ENCODE peak calls at places on chromosome X, in ten cellular contexts. K is GM23338, U is AG04449, C is right atrium auricular region, Y is omental fat pad, Z is transverse colon, T is heart right ventricle, N is GM20000, X is fibroblast of the aortic adventitia, D is type B pancreatic cell. H is an unnamed sample.

GRCh38 chrX:31127716-31128115 is 55.9 kb upstream of the FTHL17 start:
- DNase-seq in K (no peak), U (no peak), C (no peak), Y (no peak), Z (no peak), T (no peak), N (no peak), X (no peak), D (no peak), H (no peak)

GRCh38 chrX:134801267-134801666 is 143.0 kb upstream of the PLAC1 start:
- DNase-seq in K (no peak), U (no peak), C (no peak), Y (no peak), Z (no peak), T (no peak), N (no peak), X (no peak), D (no peak), H (no peak)

GRCh38 chrX:134520860-134521390 is 61.0 kb downstream of the HPRT1 start:
- DNase-seq in K (peak), U (no peak), C (no peak), Y (no peak), Z (peak), T (no peak), N (peak), X (peak), D (no peak), H (no peak)

GRCh38 chrX:66553973-66554372 is 84.9 kb downstream of the EDA2R start:
- DNase-seq in K (no peak), U (no peak), C (no peak), Y (no peak), Z (no peak), T (no peak), N (no peak), X (no peak), D (no peak), H (no peak)

GRCh38 chrX:22135994-22136684 is 104.0 kb downstream of the PHEX start:
- DNase-seq in K (peak), U (no peak), C (no peak), Y (no peak), Z (no peak), T (no peak), N (peak), X (peak), D (no peak), H (no peak)

GRCh38 chrX:31132803-31133202 is 61.0 kb upstream of the FTHL17 start:
- DNase-seq in K (no peak), U (no peak), C (no peak), Y (no peak), Z (no peak), T (no peak), N (no peak), X (no peak), D (no peak), H (no peak)

GRCh38 chrX:133781174-133781573 is 204.2 kb downstream of the GPC3 start:
- DNase-seq in K (no peak), U (no peak), C (no peak), Y (no peak), Z (no peak), T (no peak), N (no peak), X (no peak), D (no peak), H (no peak)

GRCh38 chrX:41014776-41015175 is 70.5 kb upstream of the USP9X start:
- DNase-seq in K (no peak), U (no peak), C (no peak), Y (no peak), Z (no peak), T (no peak), N (no peak), X (peak), D (no peak), H (no peak)

GRCh38 chrX:3659761-3660160 is 53.7 kb downstream of the PRKX start:
- DNase-seq in K (no peak), U (no peak), C (no peak), Y (no peak), Z (no peak), T (no peak), N (no peak), X (peak), D (no peak), H (no peak)

GRCh38 chrX:23901065-23901464 is 6.7 kb downstream of the APOO start:
- DNase-seq in K (no peak), U (no peak), C (no peak), Y (no peak), Z (no peak), T (no peak), N (no peak), X (peak), D (no peak), H (no peak)

GRCh38 chrX:108537005-108537404 is 97.4 kb downstream of the COL4A5 start:
- DNase-seq in K (peak), U (no peak), C (no peak), Y (no peak), Z (no peak), T (no peak), N (peak), X (peak), D (no peak), H (no peak)

GRCh38 chrX:49171752-49172279 is at the start of gene PLP2:
- DNase-seq in K (peak), U (no peak), C (no peak), Y (no peak), Z (peak), T (peak), N (peak), X (peak), D (no peak), H (no peak)

GRCh38 chrX:78514852-78515251 is 144.3 kb downstream of the RTL3 start:
- DNase-seq in K (peak), U (no peak), C (no peak), Y (no peak), Z (no peak), T (no peak), N (peak), X (peak), D (no peak), H (no peak)

GRCh38 chrX:97547873-97548578 is 664.3 kb downstream of the RPA4 start:
- DNase-seq in K (no peak), U (no peak), C (no peak), Y (no peak), Z (no peak), T (no peak), N (no peak), X (peak), D (no peak), H (no peak)

GRCh38 chrX:149274516-149275105 is 230.5 kb downstream of the IDS start:
- DNase-seq in K (no peak), U (no peak), C (no peak), Y (no peak), Z (no peak), T (no peak), N (no peak), X (peak), D (no peak), H (no peak)

GRCh38 chrX:150155396-150156048 is 207.6 kb upstream of the MAMLD1 start:
- DNase-seq in K (no peak), U (no peak), C (no peak), Y (no peak), Z (peak), T (peak), N (no peak), X (peak), D (no peak), H (no peak)

GRCh38 chrX:40437348-40437747 is 143.4 kb upstream of the ATP6AP2 start:
- DNase-seq in K (no peak), U (no peak), C (no peak), Y (no peak), Z (no peak), T (no peak), N (no peak), X (no peak), D (no peak), H (no peak)

GRCh38 chrX:130772313-130773140 is 130.5 kb downstream of the ENOX2 start:
- DNase-seq in K (no peak), U (peak), C (no peak), Y (no peak), Z (no peak), T (no peak), N (no peak), X (peak), D (no peak), H (no peak)

GRCh38 chrX:132226169-132226568 is 6.9 kb upstream of the RAP2C start:
- DNase-seq in K (peak), U (no peak), C (no peak), Y (no peak), Z (no peak), T (no peak), N (no peak), X (peak), D (no peak), H (no peak)

GRCh38 chrX:153734871-153735270 is 10.2 kb downstream of the ABCD1 start:
- DNase-seq in K (no peak), U (no peak), C (no peak), Y (no peak), Z (no peak), T (no peak), N (no peak), X (no peak), D (no peak), H (no peak)

GRCh38 chrX:140431521-140431920 is 73.3 kb downstream of the SOX3 start:
- DNase-seq in K (no peak), U (no peak), C (no peak), Y (no peak), Z (no peak), T (no peak), N (no peak), X (no peak), D (no peak), H (no peak)

GRCh38 chrX:30504309-30504708 is 73.3 kb downstream of the TASL start:
- DNase-seq in K (peak), U (no peak), C (no peak), Y (no peak), Z (no peak), T (no peak), N (peak), X (peak), D (no peak), H (no peak)

GRCh38 chrX:53080628-53081580 is 1.3 kb upstream of the TSPYL2 start:
- DNase-seq in K (peak), U (no peak), C (no peak), Y (no peak), Z (no peak), T (no peak), N (peak), X (peak), D (peak), H (no peak)

GRCh38 chrX:53084863-53085262 is 2.7 kb downstream of the TSPYL2 start:
- DNase-seq in K (no peak), U (no peak), C (no peak), Y (no peak), Z (no peak), T (no peak), N (no peak), X (no peak), D (peak), H (no peak)

GRCh38 chrX:53084043-53084570 is 1.9 kb downstream of the TSPYL2 start:
- DNase-seq in K (no peak), U (no peak), C (no peak), Y (no peak), Z (no peak), T (no peak), N (no peak), X (no peak), D (peak), H (no peak)

GRCh38 chrX:53082773-53083616 is 828 bp downstream of the TSPYL2 start:
- DNase-seq in K (no peak), U (no peak), C (no peak), Y (no peak), Z (no peak), T (no peak), N (no peak), X (no peak), D (peak), H (no peak)

DNA sequence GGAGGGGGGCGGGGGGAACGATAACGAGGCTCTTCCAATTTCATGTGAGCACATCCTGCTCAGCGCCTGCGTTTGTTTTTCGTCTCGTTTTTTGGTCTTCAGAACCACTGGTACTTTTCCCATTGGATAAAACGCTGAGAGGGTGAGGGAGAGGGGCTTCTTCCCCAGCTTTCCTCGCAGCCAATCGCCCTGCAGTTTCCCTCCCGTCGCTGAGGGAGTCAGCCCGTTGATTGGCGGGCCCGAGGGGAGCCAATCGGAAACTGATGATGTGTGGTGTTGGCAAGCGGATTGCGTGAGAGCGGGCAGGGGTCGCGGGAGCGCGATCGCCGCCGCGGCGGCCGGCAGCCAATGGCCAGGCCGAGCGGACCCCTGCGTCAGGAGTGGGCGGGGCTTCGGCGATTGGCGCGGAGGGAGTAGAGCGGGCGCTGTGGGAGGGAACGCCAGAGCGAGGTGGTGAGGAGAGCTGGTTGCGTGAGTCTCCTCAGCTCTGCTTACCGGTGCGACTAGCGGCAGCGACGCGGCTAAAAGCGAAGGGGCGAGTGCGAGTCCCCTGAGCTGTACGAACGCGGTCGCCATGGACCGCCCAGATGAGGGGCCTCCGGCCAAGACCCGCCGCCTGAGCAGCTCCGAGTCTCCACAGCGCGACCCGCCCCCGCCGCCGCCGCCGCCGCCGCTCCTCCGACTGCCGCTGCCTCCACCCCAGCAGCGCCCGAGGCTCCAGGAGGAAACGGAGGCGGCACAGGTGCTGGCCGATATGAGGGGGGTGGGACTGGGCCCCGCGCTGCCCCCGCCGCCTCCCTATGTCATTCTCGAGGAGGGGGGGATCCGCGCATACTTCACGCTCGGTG is at the start of gene TSPYL2:
- DNase-seq in K (peak), U (peak), C (peak), Y (peak), Z (peak), T (peak), N (peak), X (peak), D (peak), H (peak)
- TF ChIP-seq CTCF in K (no peak), U (no peak), C (no peak), Y (no peak), Z (no peak), T (no peak), N (no peak), X (no peak), D (no peak), H (no peak)

GRCh38 chrX:84907324-84907946 is 96.2 kb upstream of the APOOL start:
- DNase-seq in K (peak), U (no peak), C (no peak), Y (no peak), Z (no peak), T (no peak), N (no peak), X (peak), D (no peak), H (no peak)
- TF ChIP-seq CTCF in K (peak), U (no peak), C (peak), Y (no peak), Z (no peak), T (peak), N (no peak), X (peak), D (peak), H (no peak)

GRCh38 chrX:37905436-37906147 is 58.2 kb upstream of the DYNLT3 start:
- DNase-seq in K (peak), U (no peak), C (no peak), Y (no peak), Z (no peak), T (peak), N (no peak), X (peak), D (peak), H (peak)
- TF ChIP-seq CTCF in K (peak), U (peak), C (peak), Y (no peak), Z (no peak), T (peak), N (no peak), X (peak), D (peak), H (no peak)

GRCh38 chrX:112844250-112844649 is 3.6 kb upstream of the AMOT start:
- DNase-seq in K (no peak), U (no peak), C (no peak), Y (no peak), Z (no peak), T (no peak), N (no peak), X (no peak), D (no peak), H (no peak)
- TF ChIP-seq CTCF in K (no peak), U (no peak), C (no peak), Y (no peak), Z (no peak), T (no peak), N (no peak), X (no peak), D (no peak), H (no peak)

GRCh38 chrX:73930300-73930699 is 367.3 kb downstream of the CHIC1 start:
- DNase-seq in K (no peak), U (no peak), C (no peak), Y (no peak), Z (no peak), T (no peak), N (no peak), X (no peak), D (no peak), H (no peak)

DNA sequence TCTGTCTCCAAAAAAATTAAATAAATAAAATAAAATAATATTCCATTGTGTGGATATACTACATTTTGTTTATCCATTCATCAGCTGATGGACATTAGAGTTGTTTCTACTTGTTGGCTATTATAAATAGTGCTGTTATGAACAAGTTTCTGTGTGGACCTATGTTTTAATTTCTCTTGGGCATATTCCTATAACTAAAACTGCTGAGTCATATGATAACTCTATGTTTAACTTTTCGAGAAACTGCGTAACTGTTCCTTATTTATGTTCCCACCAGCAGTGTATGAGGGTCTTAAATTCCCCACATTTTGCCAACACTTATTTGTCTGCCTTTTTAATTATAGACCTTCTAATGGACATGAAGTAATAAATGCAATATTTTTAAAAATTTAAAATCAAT is 369.5 kb downstream of the CHIC1 start:
- DNase-seq in K (no peak), U (no peak), C (no peak), Y (no peak), Z (no peak), T (no peak), N (no peak), X (no peak), D (no peak), H (no peak)
- TF ChIP-seq CTCF in K (no peak), U (no peak), C (no peak), Y (no peak), Z (no peak), T (no peak), N (no peak), X (no peak), D (no peak), H (no peak)

GRCh38 chrX:110667706-110668105 is 127.9 kb downstream of the CHRDL1 start:
- DNase-seq in K (peak), U (no peak), C (no peak), Y (no peak), Z (no peak), T (no peak), N (no peak), X (no peak), D (no peak), H (peak)

GRCh38 chrX:110665223-110665622 is 130.4 kb downstream of the CHRDL1 start:
- DNase-seq in K (no peak), U (no peak), C (no peak), Y (no peak), Z (no peak), T (no peak), N (no peak), X (no peak), D (no peak), H (no peak)

GRCh38 chrX:110671068-110671803 is 124.4 kb downstream of the CHRDL1 start:
- DNase-seq in K (no peak), U (no peak), C (no peak), Y (no peak), Z (no peak), T (no peak), N (no peak), X (peak), D (no peak), H (no peak)

GRCh38 chrX:110669572-110669971 is 126.0 kb downstream of the CHRDL1 start:
- DNase-seq in K (no peak), U (no peak), C (no peak), Y (no peak), Z (no peak), T (no peak), N (no peak), X (no peak), D (no peak), H (no peak)

GRCh38 chrX:110665636-110666035 is 130.0 kb downstream of the CHRDL1 start:
- DNase-seq in K (peak), U (no peak), C (no peak), Y (no peak), Z (peak), T (no peak), N (no peak), X (peak), D (no peak), H (peak)
- TF ChIP-seq CTCF in K (peak), U (peak), C (peak), Y (no peak), Z (peak), T (peak), N (peak), X (peak), D (peak), H (peak)